ENCODE peak calls at places on chromosomes 6 and 20, in seven cellular contexts. F is GM23338, Y is foreskin keratinocyte, W is testis, T is PC-9, J is pancreas, S is H9. Q is an unnamed sample. For H3K4me1, the result is how much of the 10 kb centered on the place peaks cover.

GRCh38 chr6:4687989-4688947 is 87.9 kb upstream of the CDYL start:
- DNase-seq in Y (peak), W (no peak), T (peak), J (no peak), F (no peak), S (no peak), Q (peak)

GRCh38 chr6:6851059-6851658 is 256.6 kb upstream of the RREB1 start:
- DNase-seq in F (no peak), S (no peak), J (peak), T (peak), Y (peak), W (peak), Q (peak)

GRCh38 chr20:53805895-53806384 is 212.3 kb upstream of the ZNF217 start:
- DNase-seq in F (no peak), T (no peak), W (no peak), Y (peak), J (no peak), S (no peak), Q (no peak)

GRCh38 chr20:23995905-23996666 is 7.5 kb upstream of the GGTLC1 start:
- DNase-seq in T (peak), S (no peak), F (peak), J (peak), Y (no peak), W (peak), Q (peak)

GRCh38 chr20:38907918-38908677 is 18.1 kb upstream of the FAM83D start:
- DNase-seq in J (no peak), W (no peak), F (no peak), T (no peak), S (no peak), Y (no peak), Q (no peak)

GRCh38 chr6:121201108-121201507 is 133.2 kb downstream of the TBC1D32 start:
- DNase-seq in Y (peak), T (no peak), F (peak), S (no peak), W (no peak), J (no peak), Q (no peak)

GRCh38 chr20:10927011-10927583 is 253.3 kb upstream of the JAG1 start:
- DNase-seq in F (no peak), Y (no peak), T (no peak), S (no peak), W (no peak), J (peak), Q (peak)

GRCh38 chr6:24719125-24719931 is at the start of gene C6orf62:
- DNase-seq in J (peak), W (peak), Y (peak), T (peak), F (peak), S (no peak), Q (peak)

GRCh38 chr6:134560019-134560418 is 242.1 kb upstream of the SGK1 start:
- DNase-seq in S (no peak), Y (no peak), W (no peak), F (no peak), J (no peak), T (no peak), Q (no peak)

GRCh38 chr6:28107506-28107905 is 16.9 kb upstream of the ZSCAN16 start:
- DNase-seq in W (no peak), T (no peak), J (no peak), F (no peak), Y (no peak), S (no peak), Q (no peak)
- TF ChIP-seq CTCF in W (no peak), T (no peak), J (no peak), F (no peak), Y (no peak), S (no peak), Q (no peak)

GRCh38 chr6:15945593-15946159 is 183.2 kb upstream of the MYLIP start:
- DNase-seq in Y (peak), F (no peak), S (no peak), T (no peak), J (no peak), W (no peak), Q (peak)
- H3K4me1 ChIP-seq in Y (under half), F (under half), S (under half), T (under half), J (under half), W (under half), Q (under half)

GRCh38 chr6:104685871-104686549 is 173.7 kb downstream of the HACE1 start:
- DNase-seq in J (no peak), T (no peak), F (no peak), Y (no peak), S (no peak), W (no peak), Q (no peak)

GRCh38 chr6:104680539-104680938 is 179.2 kb downstream of the HACE1 start:
- DNase-seq in Y (no peak), T (no peak), F (no peak), J (no peak), S (no peak), W (no peak), Q (no peak)

GRCh38 chr6:104679971-104680370 is 179.7 kb downstream of the HACE1 start:
- DNase-seq in T (no peak), S (no peak), F (no peak), W (no peak), J (no peak), Y (no peak), Q (no peak)

GRCh38 chr6:104684911-104685415 is 174.8 kb downstream of the HACE1 start:
- DNase-seq in Y (no peak), S (no peak), J (no peak), W (no peak), T (no peak), F (no peak), Q (no peak)

GRCh38 chr6:104682722-104683643 is 176.7 kb downstream of the HACE1 start:
- DNase-seq in S (peak), Y (peak), F (peak), W (peak), T (peak), J (no peak), Q (peak)
- TF ChIP-seq CTCF in S (peak), Y (peak), F (peak), W (peak), T (peak), J (peak), Q (peak)

GRCh38 chr20:62389601-62390087 is 2.7 kb downstream of the RPS21 start:
- DNase-seq in Y (no peak), S (no peak), F (no peak), J (no peak), T (no peak), W (no peak), Q (no peak)
- H3K4me1 ChIP-seq in Y (under half), S (under half), F (under half), J (under half), T (under half), W (under half), Q (under half)

DNA sequence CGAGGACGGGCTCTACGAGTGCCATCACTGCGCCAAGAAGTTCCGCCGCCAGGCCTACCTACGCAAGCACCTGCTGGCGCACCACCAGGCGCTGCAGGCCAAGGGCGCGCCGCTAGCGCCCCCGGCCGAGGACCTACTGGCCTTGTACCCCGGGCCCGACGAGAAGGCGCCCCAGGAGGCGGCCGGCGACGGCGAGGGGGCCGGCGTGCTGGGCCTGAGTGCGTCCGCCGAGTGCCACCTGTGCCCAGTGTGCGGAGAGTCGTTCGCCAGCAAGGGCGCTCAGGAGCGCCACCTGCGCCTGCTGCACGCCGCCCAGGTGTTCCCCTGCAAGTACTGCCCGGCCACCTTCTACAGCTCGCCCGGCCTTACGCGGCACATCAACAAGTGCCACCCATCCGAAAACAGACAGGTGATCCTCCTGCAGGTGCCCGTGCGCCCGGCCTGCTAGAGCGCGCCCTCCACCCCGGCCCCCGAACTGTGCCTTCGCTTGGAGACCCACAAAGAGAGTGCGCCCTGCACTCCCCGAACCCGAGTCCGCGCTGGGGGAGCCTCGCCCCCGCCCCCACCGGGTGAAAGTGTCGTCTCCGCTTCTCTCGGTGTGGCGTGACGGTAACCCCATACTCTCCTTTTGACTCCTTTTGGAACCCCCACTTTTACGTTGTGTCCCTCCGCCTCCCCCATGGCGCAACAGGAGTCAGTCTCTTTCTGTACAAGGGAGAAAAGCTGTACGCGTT is 1.6 kb downstream of the INSM1 start:
- DNase-seq in Y (peak), T (no peak), W (no peak), S (peak), J (peak), F (peak), Q (no peak)
- TF ChIP-seq CTCF in Y (peak), T (no peak), W (no peak), S (peak), J (no peak), F (peak), Q (no peak)

GRCh38 chr20:17648782-17649730 is 33.0 kb downstream of the RRBP1 start:
- DNase-seq in W (no peak), T (peak), S (no peak), J (peak), F (peak), Y (no peak), Q (no peak)
- H3K4me1 ChIP-seq in W (under half), T (under half), S (under half), J (half or more), F (under half), Y (under half), Q (half or more)

DNA sequence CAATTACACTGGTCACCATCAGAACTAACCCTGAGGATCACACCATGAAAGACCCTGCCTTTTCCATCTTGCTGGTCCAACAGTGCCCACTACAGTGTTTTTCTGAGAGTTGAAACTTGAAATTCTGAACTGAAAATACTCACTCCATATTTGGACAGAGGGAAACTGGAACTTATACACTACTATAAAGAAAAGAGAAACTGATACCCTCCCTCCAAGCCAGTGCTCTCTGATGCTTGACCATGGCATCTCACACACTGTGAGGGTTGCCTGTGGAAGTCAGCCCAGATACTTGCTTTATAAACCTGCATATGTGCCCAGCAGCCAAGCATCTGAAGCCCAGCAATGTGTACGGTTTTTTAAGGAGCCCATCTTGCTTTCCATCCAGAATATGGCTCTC is 108.7 kb downstream of the FOXA2 start:
- DNase-seq in F (no peak), Y (no peak), W (no peak), T (no peak), J (no peak), S (no peak), Q (no peak)
- TF ChIP-seq CTCF in F (no peak), Y (no peak), W (no peak), T (no peak), J (no peak), S (no peak), Q (no peak)

GRCh38 chr6:130309028-130309427 is 56.8 kb upstream of the TMEM200A start:
- DNase-seq in Y (no peak), W (no peak), S (no peak), J (no peak), F (no peak), T (no peak), Q (no peak)
- H3K4me1 ChIP-seq in Y (under half), W (under half), S (under half), J (under half), F (under half), T (under half), Q (under half)

GRCh38 chr6:33958863-33959651 is 155.3 kb upstream of the MLN start:
- DNase-seq in T (no peak), W (no peak), Y (no peak), S (no peak), J (no peak), F (no peak), Q (no peak)
- TF ChIP-seq CTCF in T (no peak), W (no peak), Y (no peak), S (peak), J (no peak), F (no peak), Q (no peak)